ENCODE peak calls at places on chromosomes 7 and 10, in nine cellular contexts. A is gastrocnemius medialis; S is activated CD8-positive, alpha-beta memory T cell treated with anti-CD3 and anti-CD28 coated beads, Interleukin-2, amount 10 ng/mL, durations not matched to agents 7 days and 5 days; H is left cardiac atrium; W is lower lobe of right lung; U is activated naive CD8-positive, alpha-beta T cell treated with anti-CD3 and anti-CD28 coated beads, Interleukin-2, amount 50 U/mL, for 24 hours; G is left ventricle myocardium superior; O is activated CD4-positive, alpha-beta T cell treated with anti-CD3 and anti-CD28 coated beads for 36 hours; Z is sciatic nerve. E is an unnamed sample.

GRCh38 chr10:127429601-127430312 is 119.4 kb upstream of the NPS start:
- ATAC-seq in Z (no peak), S (no peak), G (no peak), A (no peak), W (no peak), O (no peak), H (no peak), U (no peak), E (no peak)

GRCh38 chr10:124651402-124651887 is 92.7 kb downstream of the FAM53B start:
- ATAC-seq in H (no peak), Z (no peak), G (no peak), A (no peak), W (no peak), S (peak), U (no peak), O (peak), E (peak)

GRCh38 chr7:38463277-38464224 is 167.6 kb downstream of the AMPH start:
- ATAC-seq in A (no peak), O (peak), G (no peak), Z (no peak), U (peak), S (peak), H (peak), W (no peak), E (peak)

GRCh38 chr7:105325225-105325904 is 63.4 kb downstream of the SRPK2 start:
- ATAC-seq in U (no peak), O (no peak), Z (no peak), A (no peak), S (no peak), W (peak), H (no peak), G (no peak), E (peak)

GRCh38 chr10:6091630-6092029 is 2.8 kb downstream of the RBM17 start:
- ATAC-seq in H (no peak), Z (no peak), O (no peak), W (no peak), U (no peak), G (no peak), S (peak), A (no peak), E (no peak)

GRCh38 chr7:17097668-17098297 is 200.7 kb upstream of the AHR start:
- ATAC-seq in H (peak), O (no peak), Z (no peak), S (no peak), A (no peak), G (no peak), U (no peak), W (peak), E (no peak)

GRCh38 chr10:110885932-110886674 is 14.4 kb downstream of the PDCD4 start:
- ATAC-seq in U (no peak), H (no peak), G (no peak), Z (no peak), S (peak), O (peak), W (no peak), A (no peak), E (no peak)

GRCh38 chr10:115045516-115045915 is 47.6 kb upstream of the ATRNL1 start:
- ATAC-seq in G (peak), W (no peak), H (no peak), O (no peak), A (no peak), U (no peak), Z (no peak), S (no peak), E (no peak)